ENCODE peak calls at places on chromosomes 3 and 15, in six cellular contexts. K is cardiac fibroblast; X is stimulated activated CD4-positive, alpha-beta T cell treated with anti-CD3 and anti-CD28 coated beads, Interleukin-1b, Interleukin-23, amount 100 ng/mL, for 48 hours; Y is lower lobe of right lung; A is putamen; Q is GM23248. N is an unnamed sample.

GRCh38 chr3:15514663-15515357 is 6.7 kb downstream of the COLQ start:
- DNase-seq in Y (no peak), A (no peak), Q (peak; percentile 47), X (no peak), K (no peak), N (no peak)

GRCh38 chr3:107377151-107377550 is at the start of gene CCDC54:
- DNase-seq in A (no peak), Q (peak; percentile 22), Y (no peak), K (peak; percentile 7), X (no peak), N (no peak)

GRCh38 chr3:105040026-105040622 is 326.6 kb upstream of the ALCAM start:
- DNase-seq in Y (no peak), A (no peak), Q (no peak), X (no peak), K (no peak), N (no peak)

GRCh38 chr3:9398715-9399708 is 1.6 kb downstream of the SETD5 start:
- DNase-seq in K (peak; percentile 72), A (no peak), X (peak; percentile 32), Y (no peak), Q (peak; percentile 78), N (peak; percentile 58)

GRCh38 chr3:168220609-168221008 is 124.9 kb upstream of the GOLIM4 start:
- DNase-seq in Y (no peak), X (no peak), Q (peak; percentile 5), K (no peak), A (no peak), N (no peak)

GRCh38 chr3:154105218-154105975 is 15.8 kb upstream of the ARHGEF26 start:
- DNase-seq in A (peak; percentile 63), K (no peak), Q (peak; percentile 61), X (no peak), Y (peak; percentile 66), N (no peak)

GRCh38 chr3:47007482-47008257 is 28.2 kb downstream of the NBEAL2 start:
- DNase-seq in Q (no peak), K (no peak), Y (no peak), X (peak; percentile 2), A (no peak), N (no peak)

GRCh38 chr15:66924889-66925288 is 140.5 kb upstream of the SMAD3 start:
- DNase-seq in K (no peak), Q (no peak), X (no peak), Y (no peak), A (no peak), N (no peak)

N was measured in GM12865.